ENCODE peak calls at places on chromosomes 4 and X, in seven cellular contexts. F, E, O, S, J, P and M are unnamed samples.

GRCh38 chr4:85478576-85478975 is 3.6 kb downstream of the ARHGAP24 start:
- DNase-seq in E (no peak), O (no peak), P (no peak), F (no peak), J (no peak), S (no peak), M (no peak)

GRCh38 chr4:127209580-127210095 is 423.1 kb upstream of the INTU start:
- DNase-seq in E (no peak), F (no peak), S (no peak), O (no peak), J (no peak), P (no peak), M (no peak)

GRCh38 chr4:100366213-100366612 is 151.6 kb downstream of the EMCN start:
- DNase-seq in P (no peak), S (no peak), F (no peak), O (no peak), E (no peak), J (peak; percentile 62), M (no peak)

GRCh38 chr4:101153653-101154052 is 193.7 kb downstream of the PPP3CA start:
- DNase-seq in S (no peak), E (no peak), P (no peak), J (no peak), O (no peak), F (no peak), M (no peak)

GRCh38 chrX:8738588-8739189 is 6.8 kb upstream of the ANOS1 start:
- DNase-seq in S (no peak), E (no peak), O (no peak), P (no peak), J (peak; percentile 77), F (peak; percentile 58), M (no peak)

GRCh38 chr4:76783836-76784235 is 114.1 kb downstream of the SOWAHB start:
- DNase-seq in E (no peak), J (no peak), O (no peak), P (no peak), S (no peak), F (no peak), M (no peak)

GRCh38 chr4:118905546-118905945 is 16.9 kb downstream of the SYNPO2 start:
- DNase-seq in P (no peak), O (no peak), J (no peak), S (no peak), E (no peak), F (no peak), M (no peak)

GRCh38 chr4:56681158-56681848 is at the start of gene HOPX:
- DNase-seq in P (peak; percentile 18), J (peak; percentile 55), F (peak; percentile 86), S (peak; percentile 86), E (peak; percentile 64), O (no peak), M (peak; percentile 60)

GRCh38 chr4:172892300-172892699 is 276.3 kb upstream of the GALNT7 start:
- DNase-seq in O (no peak), P (no peak), S (no peak), E (no peak), F (no peak), J (peak; percentile 72), M (no peak)

GRCh38 chr4:168398589-168398988 is 80.0 kb upstream of the DDX60 start:
- DNase-seq in O (no peak), S (no peak), J (no peak), F (no peak), P (no peak), E (no peak), M (no peak)

GRCh38 chrX:9907645-9908387 is 59.3 kb upstream of the CLDN34 start:
- DNase-seq in S (no peak), F (no peak), E (no peak), O (no peak), J (no peak), P (no peak), M (no peak)

GRCh38 chr4:66482186-66482585 is 811.9 kb upstream of the EPHA5 start:
- DNase-seq in E (no peak), P (no peak), F (no peak), J (no peak), S (no peak), O (no peak), M (no peak)

GRCh38 chrX:23634181-23634580 is 33.1 kb upstream of the PRDX4 start:
- DNase-seq in S (no peak), E (no peak), P (no peak), O (no peak), J (no peak), F (no peak), M (no peak)

GRCh38 chrX:74535633-74536141 is 78.7 kb downstream of the RLIM start:
- DNase-seq in P (peak; percentile 71), E (peak; percentile 59), F (peak; percentile 58), O (peak; percentile 81), J (peak; percentile 75), S (peak; percentile 73), M (peak; percentile 82)

GRCh38 chr4:16019666-16020065 is 56.7 kb upstream of the FGFBP2 start:
- DNase-seq in P (no peak), S (no peak), J (no peak), O (no peak), F (no peak), E (no peak), M (no peak)

GRCh38 chrX:19785647-19786046 is 101.8 kb downstream of the SH3KBP1 start:
- DNase-seq in P (no peak), J (no peak), S (no peak), O (no peak), F (no peak), E (no peak), M (no peak)

GRCh38 chrX:42708222-42708621 is 69.7 kb downstream of the PPP1R2C start:
- DNase-seq in P (no peak), F (no peak), S (no peak), J (no peak), E (no peak), O (no peak), M (no peak)

GRCh38 chrX:82141942-82142341 is 940.0 kb downstream of the SH3BGRL start:
- DNase-seq in S (no peak), P (no peak), F (no peak), J (no peak), O (no peak), E (no peak), M (no peak)

GRCh38 chrX:20300822-20301221 is 34.1 kb upstream of the RPS6KA3 start:
- DNase-seq in S (no peak), O (no peak), P (no peak), E (no peak), F (no peak), J (no peak), M (no peak)

GRCh38 chr4:76984127-76984526 is 34.6 kb downstream of the SEPTIN11 start:
- DNase-seq in E (no peak), S (no peak), O (peak; percentile 39), P (no peak), J (no peak), F (no peak), M (no peak)

GRCh38 chr4:113604955-113605354 is 156.6 kb downstream of the CAMK2D start:
- DNase-seq in F (no peak), J (no peak), E (no peak), P (no peak), S (no peak), O (no peak), M (no peak)

DNA sequence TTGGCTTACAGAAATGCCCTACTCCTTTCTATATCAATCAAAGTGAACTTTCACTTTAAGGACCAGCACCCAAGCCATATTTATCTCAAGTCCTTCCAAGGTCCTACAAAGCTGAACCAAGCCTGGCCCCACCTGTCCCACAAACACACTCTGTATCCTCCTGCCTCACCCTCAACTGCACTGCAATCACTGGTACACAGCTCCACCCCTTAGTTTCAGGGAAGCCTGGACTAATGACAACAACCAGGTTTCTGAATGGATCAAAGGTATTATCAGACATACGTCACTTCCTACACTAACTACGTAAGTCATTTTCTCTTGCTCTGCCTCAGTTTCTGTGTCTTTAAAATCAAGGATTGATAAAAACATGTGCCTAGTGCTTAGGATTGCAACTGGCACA is 205.6 kb upstream of the HS3ST1 start:
- DNase-seq in O (no peak), E (no peak), J (no peak), P (no peak), S (no peak), F (no peak), M (no peak)
- TF ChIP-seq CTCF in O (no peak), E (no peak), J (no peak), P (no peak), S (no peak), F (no peak), M (no peak)

GRCh38 chr4:174999407-174999806 is 81.2 kb downstream of the ADAM29 start:
- DNase-seq in F (no peak), O (no peak), E (no peak), J (no peak), S (no peak), P (no peak), M (no peak)
- H3K9me3 ChIP-seq in F (no peaks in the 10 kb centered on the region), O (no peaks in the 10 kb centered on the region), E (no peaks in the 10 kb centered on the region), J (no peaks in the 10 kb centered on the region), S (no peaks in the 10 kb centered on the region), P (no peaks in the 10 kb centered on the region), M (no peaks in the 10 kb centered on the region)

DNA sequence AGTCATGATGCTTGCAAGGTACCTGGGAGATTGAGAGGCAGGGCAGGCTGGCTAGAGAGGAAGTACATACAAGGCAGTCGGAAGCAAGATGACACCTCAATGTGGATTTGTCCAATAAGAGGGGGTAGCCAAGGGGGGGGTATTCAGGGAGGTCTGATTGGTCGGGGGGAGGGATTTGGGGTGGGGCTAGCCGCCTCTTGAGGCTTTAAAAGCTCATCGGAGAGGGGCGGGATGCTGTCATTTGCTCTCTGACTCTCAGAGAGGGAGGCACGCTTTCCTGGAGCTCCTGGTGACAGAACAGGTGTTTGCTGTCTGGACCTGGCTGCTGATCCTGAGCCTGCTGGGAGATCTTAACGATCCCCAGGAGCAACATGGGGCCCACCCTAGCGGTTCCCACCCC is at the start of gene GPR50:
- DNase-seq in J (no peak), E (no peak), S (no peak), P (no peak), F (no peak), O (no peak), M (no peak)
- H3K4me3 ChIP-seq in J (peak within 1 kb of the TSS; percentile 76), E (no peak within 1 kb of the TSS), S (no peak within 1 kb of the TSS), P (peak within 1 kb of the TSS; percentile 22), F (no peak within 1 kb of the TSS), O (no peak within 1 kb of the TSS), M (no peak within 1 kb of the TSS)

GRCh38 chr4:26372076-26372475 is 51.3 kb downstream of the RBPJ start:
- DNase-seq in P (no peak), S (no peak), J (no peak), F (no peak), O (no peak), E (no peak), M (no peak)
- TF ChIP-seq CTCF in P (no peak), S (no peak), J (no peak), F (no peak), O (no peak), E (no peak), M (no peak)

DNA sequence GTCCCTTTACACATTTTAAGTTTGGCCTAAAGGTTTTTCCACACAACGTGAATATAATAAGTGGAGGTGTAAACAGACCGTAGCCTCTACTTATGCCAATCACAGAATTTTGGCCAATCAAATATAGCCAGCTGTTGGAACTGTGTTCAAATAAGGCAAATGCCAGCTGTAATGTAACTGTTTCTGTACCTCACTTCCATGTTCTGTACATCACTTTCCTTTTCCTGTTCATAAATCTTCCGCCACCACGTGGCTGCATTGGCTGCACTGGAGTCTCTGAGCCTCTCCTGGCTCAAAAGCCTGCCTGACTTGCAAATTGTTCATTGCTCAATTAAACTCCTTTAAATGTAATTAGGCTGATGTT is 105.1 kb upstream of the SMIM31 start:
- DNase-seq in E (no peak), O (no peak), P (no peak), S (no peak), J (no peak), F (no peak), M (no peak)
- H3K9me3 ChIP-seq in E (no peaks in the 10 kb centered on the region), O (no peaks in the 10 kb centered on the region), P (peaks cover 2% of the 10 kb centered on the region), S (no peaks in the 10 kb centered on the region), J (no peaks in the 10 kb centered on the region), F (no peaks in the 10 kb centered on the region), M (no peaks in the 10 kb centered on the region)